ENCODE peak calls at places on chromosomes 13 and 19, in six cellular contexts. P is Peyer's patch; C is CD8-positive, alpha-beta T cell; Z is heart right ventricle; Q is Caco-2; O is DND-41. D is an unnamed sample.

GRCh38 chr19:47176627-47177090 is 46.0 kb downstream of the SAE1 start:
- DNase-seq in P (no peak), C (peak; percentile 46), Z (peak; percentile 16), Q (no peak), O (no peak), D (no peak)

GRCh38 chr19:23974941-23975340 is 60.3 kb downstream of the ZNF726 start:
- DNase-seq in P (no peak), C (no peak), Z (no peak), Q (no peak), O (no peak), D (no peak)

GRCh38 chr19:33812388-33813330 is 16.0 kb downstream of the KCTD15 start:
- DNase-seq in P (no peak), C (no peak), Z (no peak), Q (no peak), O (no peak), D (no peak)

GRCh38 chr13:98539655-98540054 is 37.3 kb downstream of the STK24 start:
- DNase-seq in P (no peak), C (no peak), Z (no peak), Q (no peak), O (no peak), D (no peak)

GRCh38 chr19:15998166-15998565 is 49.4 kb downstream of the OR10H4 start:
- DNase-seq in P (no peak), C (no peak), Z (no peak), Q (no peak), O (no peak), D (no peak)

GRCh38 chr13:110226051-110226562 is 80.8 kb downstream of the COL4A1 start:
- DNase-seq in P (no peak), C (no peak), Z (no peak), Q (no peak), O (no peak), D (no peak)

GRCh38 chr13:111893607-111894443 is 173.1 kb upstream of the SOX1 start:
- DNase-seq in P (no peak), C (peak; percentile 5), Z (no peak), Q (no peak), O (no peak), D (no peak)

GRCh38 chr19:48329167-48329891 is 4.0 kb downstream of the EMP3 start:
- DNase-seq in P (no peak), C (peak; percentile 49), Z (no peak), Q (peak; percentile 68), O (peak; percentile 27), D (no peak)

GRCh38 chr19:7421941-7422744 is 66.7 kb downstream of the PEX11G start:
- DNase-seq in P (no peak), C (no peak), Z (no peak), Q (no peak), O (no peak), D (no peak)

GRCh38 chr19:55640043-55640576 is 692 bp upstream of the ZNF580 start:
- DNase-seq in P (peak; percentile 77), C (peak; percentile 70), Z (peak; percentile 54), Q (peak; percentile 89), O (no peak), D (no peak)

GRCh38 chr19:4474504-4475136 is 2.5 kb downstream of the HDGFL2 start:
- DNase-seq in P (no peak), C (no peak), Z (no peak), Q (no peak), O (peak; percentile 26), D (no peak)

GRCh38 chr13:43388282-43389034 is 365.1 kb downstream of the DNAJC15 start:
- DNase-seq in P (no peak), C (no peak), Z (no peak), Q (no peak), O (no peak), D (no peak)

GRCh38 chr19:39405930-39406655 is 554 bp upstream of the ZFP36 start:
- DNase-seq in P (no peak), C (peak; percentile 95), Z (peak; percentile 89), Q (no peak), O (peak; percentile 83), D (no peak)

GRCh38 chr19:6744381-6745288 is 5.2 kb downstream of the TRIP10 start:
- DNase-seq in P (peak; percentile 85), C (no peak), Z (peak; percentile 95), Q (no peak), O (no peak), D (no peak)

GRCh38 chr19:1383311-1384084 is at the start of gene NDUFS7:
- DNase-seq in P (peak; percentile 97), C (peak; percentile 93), Z (peak; percentile 90), Q (peak; percentile 87), O (peak; percentile 89), D (no peak)
- TF ChIP-seq CTCF in P (no peak), C (no peak), Z (no peak), Q (no peak), O (peak; percentile 44), D (no peak)

GRCh38 chr13:36328821-36329220 is 17.4 kb downstream of the SPART start:
- DNase-seq in P (no peak), C (no peak), Z (no peak), Q (no peak), O (no peak), D (no peak)
- H3K4me3 ChIP-seq in P (no peak overlapping the region), C (no peak overlapping the region), Z (no peak overlapping the region), Q (no peak overlapping the region), O (no peak overlapping the region), D (no peak overlapping the region)

GRCh38 chr13:30453727-30454126 is 12.0 kb downstream of the HMGB1 start:
- DNase-seq in P (no peak), C (no peak), Z (no peak), Q (no peak), O (no peak), D (no peak)
- TF ChIP-seq CTCF in P (peak; percentile 13), C (no peak), Z (no peak), Q (peak; percentile 31), O (peak; percentile 59), D (peak; percentile 25)

DNA sequence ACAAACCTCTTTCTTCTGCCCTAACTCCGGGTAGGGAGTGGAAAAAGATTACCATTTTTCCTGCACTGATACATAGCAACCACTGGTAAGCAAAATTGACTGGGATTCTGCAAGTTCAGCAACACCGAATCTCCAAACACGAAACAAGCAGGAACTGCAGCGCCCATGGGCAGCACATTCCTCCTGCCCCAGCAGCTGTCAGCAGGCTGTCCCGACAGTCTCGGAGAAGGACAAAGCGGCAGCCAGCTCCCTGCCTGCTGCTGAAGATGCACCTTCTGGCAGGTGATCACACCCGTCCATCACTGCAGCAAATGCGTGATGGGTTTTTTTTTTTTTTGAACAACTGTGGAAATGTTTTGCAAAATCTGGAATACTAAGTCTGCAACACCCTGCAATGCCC is 6.7 kb downstream of the TMTC4 start:
- DNase-seq in P (no peak), C (no peak), Z (no peak), Q (no peak), O (no peak), D (no peak)
- H3K4me3 ChIP-seq in P (no peak overlapping the region), C (no peak overlapping the region), Z (no peak overlapping the region), Q (no peak overlapping the region), O (no peak overlapping the region), D (no peak overlapping the region)